ENCODE peak calls at places on chromosomes 3 and 15, in eight cellular contexts. G, L, F, D, A, O, Z and S are unnamed samples.

GRCh38 chr3:127216415-127217261 is 23.7 kb downstream of the PRR23E start:
- DNase-seq in G (no peak), L (peak), F (peak), D (no peak), A (no peak), O (no peak), Z (no peak), S (peak)

GRCh38 chr3:140933552-140933951 is 8.1 kb upstream of the SLC25A36 start:
- DNase-seq in G (no peak), L (no peak), F (no peak), D (no peak), A (no peak), O (no peak), Z (no peak), S (no peak)

GRCh38 chr3:159914421-159914820 is 74.2 kb upstream of the IL12A start:
- DNase-seq in G (no peak), L (no peak), F (no peak), D (no peak), A (no peak), O (no peak), Z (no peak), S (no peak)

GRCh38 chr3:104546301-104546700 is 820.4 kb upstream of the ALCAM start:
- DNase-seq in G (no peak), L (no peak), F (no peak), D (no peak), A (no peak), O (no peak), Z (no peak), S (no peak)

GRCh38 chr15:69679623-69680228 is 227.1 kb downstream of the RPLP1 start:
- DNase-seq in G (no peak), L (peak), F (no peak), D (no peak), A (no peak), O (no peak), Z (no peak), S (peak)

GRCh38 chr3:119227064-119227850 is 13.4 kb downstream of the B4GALT4 start:
- DNase-seq in G (no peak), L (no peak), F (no peak), D (no peak), A (no peak), O (no peak), Z (no peak), S (no peak)

GRCh38 chr15:101327147-101327740 is 32.2 kb upstream of the SNRPA1 start:
- DNase-seq in G (no peak), L (no peak), F (no peak), D (no peak), A (no peak), O (no peak), Z (no peak), S (no peak)

GRCh38 chr15:51083641-51084040 is 11.1 kb downstream of the TNFAIP8L3 start:
- DNase-seq in G (no peak), L (no peak), F (no peak), D (no peak), A (no peak), O (no peak), Z (no peak), S (no peak)

GRCh38 chr15:81929557-81929956 is 116.3 kb downstream of the MEX3B start:
- DNase-seq in G (no peak), L (no peak), F (no peak), D (no peak), A (no peak), O (no peak), Z (no peak), S (no peak)

GRCh38 chr15:51425517-51426033 is 84.1 kb downstream of the GLDN start:
- DNase-seq in G (no peak), L (no peak), F (no peak), D (no peak), A (no peak), O (no peak), Z (no peak), S (no peak)

GRCh38 chr3:45057557-45057956 is 31.5 kb downstream of the CLEC3B start:
- DNase-seq in G (no peak), L (no peak), F (no peak), D (no peak), A (no peak), O (no peak), Z (no peak), S (no peak)

GRCh38 chr3:38149701-38150100 is 11.2 kb downstream of the MYD88 start:
- DNase-seq in G (no peak), L (no peak), F (no peak), D (no peak), A (no peak), O (no peak), Z (no peak), S (no peak)

GRCh38 chr3:33658971-33659848 is 58.8 kb downstream of the CLASP2 start:
- DNase-seq in G (peak), L (peak), F (peak), D (peak), A (peak), O (peak), Z (peak), S (peak)

GRCh38 chr3:174439621-174440349 is 419.3 kb upstream of the NAALADL2 start:
- DNase-seq in G (peak), L (no peak), F (peak), D (peak), A (peak), O (peak), Z (peak), S (no peak)

GRCh38 chr15:47983533-47983932 is 137.3 kb upstream of the SLC24A5 start:
- DNase-seq in G (no peak), L (no peak), F (peak), D (no peak), A (no peak), O (no peak), Z (no peak), S (no peak)

GRCh38 chr3:151971814-151972579 is 98.6 kb downstream of the SUCNR1 start:
- DNase-seq in G (no peak), L (no peak), F (peak), D (peak), A (no peak), O (peak), Z (no peak), S (no peak)

GRCh38 chr15:69576035-69576526 is 123.5 kb downstream of the RPLP1 start:
- DNase-seq in G (no peak), L (peak), F (no peak), D (peak), A (no peak), O (peak), Z (peak), S (peak)

GRCh38 chr3:102142379-102143058 is 292.3 kb upstream of the ZPLD1 start:
- DNase-seq in G (no peak), L (no peak), F (no peak), D (no peak), A (no peak), O (no peak), Z (peak), S (no peak)

GRCh38 chr3:58597770-58598310 is 20.6 kb upstream of the FAM107A start:
- DNase-seq in G (no peak), L (no peak), F (no peak), D (no peak), A (no peak), O (no peak), Z (no peak), S (no peak)

GRCh38 chr15:25406846-25407245 is 32.0 kb downstream of the UBE3A start:
- DNase-seq in G (no peak), L (no peak), F (no peak), D (no peak), A (no peak), O (no peak), Z (no peak), S (no peak)

GRCh38 chr15:78969687-78970349 is 25.0 kb upstream of the CTSH start:
- DNase-seq in G (no peak), L (no peak), F (no peak), D (no peak), A (no peak), O (no peak), Z (peak), S (no peak)

GRCh38 chr3:89232155-89232554 is 124.7 kb downstream of the EPHA3 start:
- DNase-seq in G (no peak), L (no peak), F (no peak), D (no peak), A (no peak), O (no peak), Z (no peak), S (no peak)

GRCh38 chr15:88664151-88664778 is 25.4 kb downstream of the ISG20 start:
- DNase-seq in G (no peak), L (no peak), F (no peak), D (peak), A (peak), O (no peak), Z (peak), S (peak)

GRCh38 chr3:65963787-65964707 is 74.7 kb downstream of the MAGI1 start:
- DNase-seq in G (peak), L (peak), F (peak), D (no peak), A (no peak), O (peak), Z (peak), S (peak)

GRCh38 chr3:38648659-38649499 is 608 bp downstream of the SCN5A start:
- DNase-seq in G (no peak), L (no peak), F (no peak), D (no peak), A (peak), O (no peak), Z (no peak), S (no peak)

GRCh38 chr15:84112025-84112424 is 123.5 kb upstream of the GOLGA6L4 start:
- DNase-seq in G (peak), L (no peak), F (peak), D (no peak), A (no peak), O (no peak), Z (peak), S (no peak)

GRCh38 chr3:150261958-150262357 is 146.1 kb upstream of the TSC22D2 start:
- DNase-seq in G (no peak), L (no peak), F (no peak), D (no peak), A (no peak), O (no peak), Z (no peak), S (no peak)

GRCh38 chr3:23653647-23654525 is 151.9 kb upstream of the UBE2E1 start:
- DNase-seq in G (no peak), L (peak), F (no peak), D (no peak), A (no peak), O (no peak), Z (no peak), S (peak)
- H3K4me3 ChIP-seq in G (no peak), L (peak), F (no peak), D (no peak), A (no peak), O (no peak), Z (no peak), S (peak)

GRCh38 chr15:64125978-64126377 is 25.6 kb upstream of the SNX22 start:
- DNase-seq in G (no peak), L (no peak), F (no peak), D (no peak), A (no peak), O (no peak), Z (no peak), S (no peak)
- TF ChIP-seq CTCF in G (no peak), L (no peak), F (no peak), D (no peak), A (no peak), O (no peak), Z (no peak), S (no peak)

GRCh38 chr3:86149054-86149453 is 841.9 kb downstream of the VGLL3 start:
- DNase-seq in G (no peak), L (no peak), F (no peak), D (no peak), A (no peak), O (no peak), Z (no peak), S (no peak)

GRCh38 chr3:86152620-86153019 is 838.3 kb downstream of the VGLL3 start:
- DNase-seq in G (no peak), L (no peak), F (no peak), D (no peak), A (no peak), O (no peak), Z (no peak), S (no peak)

GRCh38 chr3:86147119-86147518 is 843.8 kb downstream of the VGLL3 start:
- DNase-seq in G (no peak), L (no peak), F (no peak), D (no peak), A (no peak), O (peak), Z (no peak), S (no peak)
- H3K4me3 ChIP-seq in G (no peak), L (no peak), F (no peak), D (no peak), A (no peak), O (no peak), Z (no peak), S (no peak)

GRCh38 chr15:86911022-86911421 is 831.4 kb downstream of the AGBL1 start:
- DNase-seq in G (no peak), L (no peak), F (no peak), D (no peak), A (no peak), O (no peak), Z (no peak), S (no peak)

GRCh38 chr15:86919581-86919980 is 839.9 kb downstream of the AGBL1 start:
- DNase-seq in G (no peak), L (no peak), F (no peak), D (no peak), A (no peak), O (no peak), Z (no peak), S (peak)

GRCh38 chr15:86916671-86917450 is 837.2 kb downstream of the AGBL1 start:
- DNase-seq in G (no peak), L (no peak), F (no peak), D (no peak), A (peak), O (no peak), Z (no peak), S (no peak)

DNA sequence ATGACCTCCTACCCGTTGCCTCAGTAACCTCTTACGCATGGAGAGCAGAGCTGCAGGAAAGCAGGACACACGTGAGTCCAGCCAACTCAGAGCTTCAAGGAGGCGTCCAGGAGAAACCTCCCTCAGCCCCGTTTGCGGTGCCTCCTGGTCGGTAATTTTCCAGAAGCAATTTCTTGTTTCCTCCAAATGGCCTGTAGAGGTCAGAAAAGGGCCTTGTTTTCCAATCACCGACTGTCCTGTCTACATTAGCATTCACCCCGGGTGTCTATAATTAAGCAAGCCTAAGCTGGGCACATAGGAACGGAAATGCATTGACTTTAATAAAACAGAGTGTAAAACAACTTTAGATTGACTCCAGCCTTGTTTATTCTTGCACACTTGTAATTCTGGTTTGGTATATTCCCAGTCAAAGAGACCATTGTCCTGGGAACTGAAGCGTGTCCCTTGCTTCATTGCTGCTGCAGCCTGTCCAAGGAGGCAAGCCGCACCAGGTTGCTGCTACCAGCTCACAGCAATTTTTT is 836.2 kb downstream of the AGBL1 start:
- DNase-seq in G (peak), L (no peak), F (peak), D (no peak), A (no peak), O (peak), Z (peak), S (peak)
- TF ChIP-seq CTCF in G (peak), L (peak), F (peak), D (no peak), A (peak), O (peak), Z (peak), S (peak)

GRCh38 chr3:25452185-25452584 is 24.1 kb downstream of the RARB start:
- DNase-seq in G (no peak), L (no peak), F (no peak), D (no peak), A (no peak), O (no peak), Z (no peak), S (no peak)

GRCh38 chr3:25454411-25454927 is 26.4 kb downstream of the RARB start:
- DNase-seq in G (no peak), L (no peak), F (no peak), D (no peak), A (no peak), O (no peak), Z (no peak), S (no peak)

GRCh38 chr3:25456723-25457122 is 28.7 kb downstream of the RARB start:
- DNase-seq in G (no peak), L (no peak), F (no peak), D (no peak), A (no peak), O (no peak), Z (no peak), S (no peak)

GRCh38 chr3:25455316-25456232 is 27.5 kb downstream of the RARB start:
- DNase-seq in G (no peak), L (no peak), F (peak), D (no peak), A (peak), O (no peak), Z (peak), S (no peak)

GRCh38 chr3:25453521-25454410 is 25.7 kb downstream of the RARB start:
- DNase-seq in G (no peak), L (no peak), F (peak), D (no peak), A (no peak), O (no peak), Z (peak), S (no peak)
- H3K4me3 ChIP-seq in G (no peak), L (no peak), F (peak), D (no peak), A (no peak), O (no peak), Z (peak), S (no peak)

DNA sequence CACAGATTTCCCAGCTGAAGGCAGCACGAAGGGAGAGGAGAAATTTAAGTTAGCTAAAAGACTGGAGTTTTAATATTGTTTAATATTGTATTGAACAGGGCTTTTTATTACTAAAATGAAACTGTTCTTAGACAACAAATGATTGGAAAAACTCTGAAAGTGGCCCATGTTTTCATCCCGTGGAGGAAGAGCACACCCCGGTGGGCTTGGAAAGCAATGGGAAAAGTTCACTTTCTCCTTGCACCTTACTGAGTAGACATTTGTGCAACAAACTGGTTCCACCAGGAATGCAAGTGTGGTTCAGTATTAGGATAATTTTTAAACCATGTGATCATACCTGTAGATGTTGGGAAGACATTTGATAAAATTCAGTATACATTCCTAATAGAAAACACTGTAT is 8.2 kb upstream of the ESYT3 start:
- DNase-seq in G (no peak), L (no peak), F (peak), D (no peak), A (no peak), O (no peak), Z (peak), S (no peak)
- TF ChIP-seq CTCF in G (peak), L (no peak), F (peak), D (no peak), A (no peak), O (peak), Z (peak), S (peak)

GRCh38 chr15:76996526-76997401 is 1.8 kb downstream of the PSTPIP1 start:
- DNase-seq in G (no peak), L (no peak), F (peak), D (no peak), A (peak), O (no peak), Z (peak), S (no peak)

GRCh38 chr15:76994001-76994400 is 925 bp upstream of the PSTPIP1 start:
- DNase-seq in G (no peak), L (no peak), F (no peak), D (peak), A (peak), O (peak), Z (no peak), S (no peak)

GRCh38 chr15:76994496-76994895 is 430 bp upstream of the PSTPIP1 start:
- DNase-seq in G (no peak), L (no peak), F (no peak), D (no peak), A (no peak), O (no peak), Z (no peak), S (no peak)

GRCh38 chr15:76994971-76995945 is at the start of gene PSTPIP1:
- DNase-seq in G (no peak), L (no peak), F (no peak), D (peak), A (peak), O (no peak), Z (no peak), S (peak)

DNA sequence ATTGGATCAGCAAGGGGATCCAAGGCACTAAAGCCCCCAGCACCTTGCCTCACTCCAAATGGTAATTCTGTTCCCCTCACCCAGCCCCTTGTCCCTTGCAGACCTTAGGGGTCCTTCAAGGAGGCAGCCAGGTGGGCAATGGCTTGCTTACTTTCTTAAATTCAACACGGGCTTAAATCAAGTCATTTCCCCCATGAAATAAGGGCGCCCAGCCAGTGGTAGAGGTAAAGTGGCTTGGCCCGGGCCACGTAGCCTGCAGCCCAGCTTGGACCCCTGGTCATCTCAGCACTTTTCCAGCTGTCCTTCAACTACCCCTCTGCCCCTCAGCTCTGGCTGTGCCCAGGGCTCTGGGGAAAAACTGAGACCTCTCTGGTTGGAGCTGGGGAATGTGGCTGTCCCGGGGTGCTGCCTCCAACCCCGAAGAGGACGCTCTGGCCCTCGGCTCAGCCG is 1.2 kb downstream of the PSTPIP1 start:
- DNase-seq in G (no peak), L (no peak), F (no peak), D (no peak), A (peak), O (no peak), Z (no peak), S (no peak)
- H3K4me3 ChIP-seq in G (no peak), L (peak), F (no peak), D (peak), A (no peak), O (no peak), Z (no peak), S (peak)

GRCh38 chr3:185337231-185337816 is 25.6 kb upstream of the MAP3K13 start:
- DNase-seq in G (no peak), L (no peak), F (no peak), D (no peak), A (no peak), O (peak), Z (no peak), S (no peak)
- TF ChIP-seq CTCF in G (peak), L (no peak), F (no peak), D (no peak), A (no peak), O (no peak), Z (no peak), S (no peak)

DNA sequence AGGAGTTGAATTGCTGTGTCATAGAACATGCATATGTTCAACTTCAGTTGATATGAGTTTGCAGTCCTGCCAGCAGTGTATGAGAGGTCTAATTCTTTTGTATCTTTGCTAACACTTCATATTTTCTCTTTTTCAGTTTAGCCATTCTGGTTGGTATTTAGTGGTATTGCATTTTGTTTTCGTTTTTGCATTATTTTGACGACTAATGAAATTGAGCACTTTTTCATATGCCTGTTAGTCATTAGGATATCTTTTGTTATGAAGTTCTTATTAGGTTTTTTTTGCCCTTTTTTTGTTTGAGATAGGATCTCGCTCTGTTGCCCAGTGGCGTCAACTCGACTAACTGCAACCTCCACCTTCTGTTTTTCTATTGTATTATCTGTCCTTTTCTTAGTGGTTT is 9.2 kb downstream of the TRIP4 start:
- DNase-seq in G (no peak), L (no peak), F (no peak), D (no peak), A (no peak), O (no peak), Z (no peak), S (no peak)
- H3K4me3 ChIP-seq in G (no peak), L (no peak), F (no peak), D (no peak), A (no peak), O (no peak), Z (no peak), S (no peak)